ENCODE peak calls at places on chromosome 21, in seven cellular contexts. Q is endothelial cell; C is activated T-helper 1 cell treated with anti-CD3 and anti-CD28 coated beads, Interleukin-2, amount 50 U/mL, for 16 hours; Y is AG09309; X is germinal center; U is EL; V is Panc1. S is an unnamed sample.

GRCh38 chr21:41596241-41596925 is 88.4 kb upstream of the TMPRSS2 start:
- DNase-seq in U (no peak), V (no peak), Q (no peak), C (no peak), X (no peak), Y (no peak), S (no peak)

GRCh38 chr21:37702241-37702640 is 214.0 kb downstream of the KCNJ6 start:
- DNase-seq in C (no peak), X (no peak), U (no peak), Y (no peak), V (no peak), Q (no peak), S (no peak)

GRCh38 chr21:38334866-38335265 is 78.1 kb downstream of the KCNJ15 start:
- DNase-seq in V (no peak), X (no peak), Y (no peak), Q (no peak), C (no peak), U (no peak), S (no peak)

GRCh38 chr21:26717146-26717739 is 128.0 kb downstream of the ADAMTS1 start:
- DNase-seq in Q (no peak), V (no peak), X (no peak), Y (no peak), C (no peak), U (peak), S (peak)

GRCh38 chr21:45560106-45561021 is 18.1 kb upstream of the SLC19A1 start:
- DNase-seq in X (no peak), V (no peak), U (no peak), C (no peak), Y (no peak), Q (no peak), S (peak)

GRCh38 chr21:41640756-41641509 is 125.9 kb downstream of the RIPK4 start:
- DNase-seq in C (no peak), U (peak), V (no peak), Q (no peak), Y (no peak), X (no peak), S (no peak)

GRCh38 chr21:26835027-26835713 is 10.0 kb downstream of the ADAMTS1 start:
- DNase-seq in V (no peak), C (no peak), X (no peak), U (peak), Y (peak), Q (no peak), S (no peak)

GRCh38 chr21:34691396-34692032 is 22.7 kb downstream of the CLIC6 start:
- DNase-seq in U (no peak), V (no peak), Q (no peak), X (no peak), C (no peak), Y (no peak), S (no peak)

GRCh38 chr21:44013380-44014088 is 1.4 kb downstream of the TRAPPC10 start:
- DNase-seq in X (peak), Y (no peak), Q (peak), U (peak), C (no peak), V (no peak), S (peak)

GRCh38 chr21:44484498-44485253 is 29.4 kb downstream of the LRRC3 start:
- DNase-seq in Y (no peak), V (no peak), C (no peak), X (no peak), U (no peak), Q (no peak), S (no peak)

GRCh38 chr21:39060485-39061099 is 122.7 kb downstream of the PSMG1 start:
- DNase-seq in U (no peak), Q (no peak), C (no peak), V (no peak), Y (no peak), X (no peak), S (no peak)

GRCh38 chr21:42233067-42233981 is 14.4 kb downstream of the ABCG1 start:
- DNase-seq in Y (no peak), U (no peak), X (peak), C (peak), V (no peak), Q (peak), S (no peak)

GRCh38 chr21:29231781-29232548 is 66.8 kb upstream of the BACH1 start:
- DNase-seq in V (no peak), Q (no peak), X (no peak), U (no peak), C (no peak), Y (no peak), S (no peak)

GRCh38 chr21:39004776-39005605 is 178.3 kb downstream of the PSMG1 start:
- DNase-seq in X (no peak), V (no peak), Y (no peak), C (no peak), Q (no peak), U (peak), S (no peak)

GRCh38 chr21:38355992-38356781 is 99.4 kb downstream of the KCNJ15 start:
- DNase-seq in Y (no peak), Q (peak), V (no peak), X (peak), U (peak), C (peak), S (peak)

GRCh38 chr21:41664881-41665765 is 101.7 kb downstream of the RIPK4 start:
- DNase-seq in U (peak), Y (no peak), X (no peak), C (no peak), Q (no peak), V (no peak), S (peak)

GRCh38 chr21:33948951-33949444 is 33.4 kb upstream of the ATP5PO start:
- DNase-seq in Y (no peak), Q (no peak), V (no peak), X (no peak), C (no peak), U (no peak), S (no peak)

GRCh38 chr21:16709866-16710550 is 802.8 kb upstream of the CXADR start:
- DNase-seq in C (no peak), Q (no peak), V (no peak), Y (peak), X (no peak), U (peak), S (no peak)

GRCh38 chr21:33355355-33355754 is 30.6 kb downstream of the IFNAR1 start:
- DNase-seq in C (no peak), Q (no peak), U (no peak), X (no peak), Y (no peak), V (no peak), S (no peak)

GRCh38 chr21:34362136-34362444 is 1.7 kb upstream of the KCNE2 start:
- DNase-seq in U (no peak), Y (no peak), V (no peak), Q (no peak), X (no peak), C (no peak), S (no peak)

GRCh38 chr21:41957991-41958766 is 4.4 kb upstream of the C2CD2 start:
- DNase-seq in Q (no peak), V (no peak), X (no peak), U (peak), C (no peak), Y (peak), S (peak)

GRCh38 chr21:29691616-29692491 is 247.9 kb downstream of the GRIK1 start:
- DNase-seq in V (no peak), Y (no peak), Q (no peak), C (no peak), X (no peak), U (no peak), S (no peak)

GRCh38 chr21:29477941-29478340 is 179.2 kb downstream of the BACH1 start:
- DNase-seq in Q (no peak), X (no peak), U (peak), V (no peak), C (no peak), Y (no peak), S (no peak)

GRCh38 chr21:37787456-37787855 is 128.8 kb downstream of the KCNJ6 start:
- DNase-seq in V (no peak), C (no peak), Q (no peak), X (no peak), Y (peak), U (peak), S (no peak)

GRCh38 chr21:9760398-9761074 is 760.8 kb upstream of the TPTE start:
- DNase-seq in U (no peak), V (no peak), C (no peak), X (no peak), Q (no peak), Y (no peak), S (no peak)

S was measured in D341Med.